ENCODE peak calls at places on chromosomes 16 and 17, in four cellular contexts. F is H1, V is IMR-90, U is mesendoderm. M is an unnamed sample.

GRCh38 chr17:44770526-44770925 is 11.7 kb downstream of the ADAM11 start:
- DNase-seq in F (no peak), U (no peak), V (no peak), M (no peak)

GRCh38 chr17:58277107-58277506 is 3.6 kb downstream of the MPO start:
- DNase-seq in V (peak; percentile 8), F (no peak), U (peak; percentile 29), M (no peak)

GRCh38 chr17:22469941-22470340 is 777.6 kb downstream of the KCNJ18 start:
- DNase-seq in F (no peak), U (no peak), V (no peak), M (no peak)

GRCh38 chr17:76452102-76452645 is 778 bp downstream of the UBE2O start:
- DNase-seq in V (no peak), F (no peak), U (peak; percentile 37), M (no peak)

GRCh38 chr17:68512967-68513474 is 791 bp downstream of the PRKAR1A start:
- DNase-seq in V (peak; percentile 43), U (peak; percentile 86), F (no peak), M (no peak)

GRCh38 chr16:75152635-75153034 is 4.3 kb downstream of the ZFP1 start:
- DNase-seq in V (no peak), F (no peak), U (no peak), M (no peak)

GRCh38 chr17:59844884-59845594 is 47.7 kb downstream of the TUBD1 start:
- DNase-seq in F (no peak), V (peak; percentile 70), U (no peak), M (no peak)

GRCh38 chr17:2814499-2815341 is 18.5 kb downstream of the RAP1GAP2 start:
- DNase-seq in U (no peak), V (no peak), F (no peak), M (peak; percentile 32)

GRCh38 chr17:45050680-45051059 is 762 bp downstream of the DCAKD start:
- DNase-seq in V (peak; percentile 28), U (no peak), F (no peak), M (no peak)

GRCh38 chr16:69917311-69917710 is 33.8 kb upstream of the CLEC18A start:
- DNase-seq in F (no peak), U (no peak), V (no peak), M (no peak)

GRCh38 chr17:1643293-1643998 is 2.1 kb downstream of the SCARF1 start:
- DNase-seq in F (no peak), U (peak; percentile 81), V (no peak), M (peak; percentile 96)

GRCh38 chr16:9499921-9500593 is 408.6 kb downstream of the HAPSTR1 start:
- DNase-seq in F (no peak), V (no peak), U (peak; percentile 42), M (peak; percentile 52)

GRCh38 chr17:41773190-41773588 is 13.3 kb downstream of the JUP start:
- DNase-seq in V (peak; percentile 91), F (no peak), U (peak; percentile 82), M (peak; percentile 80)

GRCh38 chr17:21287703-21288449 is 3.4 kb downstream of the MAP2K3 start:
- DNase-seq in V (peak; percentile 97), F (no peak), U (no peak), M (no peak)

GRCh38 chr17:28392491-28392890 is 13.5 kb downstream of the SLC46A1 start:
- DNase-seq in V (no peak), U (no peak), F (no peak), M (peak; percentile 46)

GRCh38 chr17:5584971-5585794 is 874 bp upstream of the NLRP1 start:
- DNase-seq in F (no peak), U (peak; percentile 81), V (peak; percentile 89), M (no peak)

GRCh38 chr17:67280279-67280678 is 35.3 kb upstream of the HELZ start:
- DNase-seq in U (no peak), V (peak; percentile 33), F (no peak), M (no peak)

GRCh38 chr16:30941600-30942420 is 7.1 kb upstream of the ORAI3 start:
- DNase-seq in V (peak; percentile 58), F (no peak), U (peak; percentile 79), M (peak; percentile 90)

GRCh38 chr17:62665599-62665998 is 38.1 kb downstream of the MRC2 start:
- DNase-seq in V (no peak), U (no peak), F (no peak), M (no peak)

GRCh38 chr16:18834873-18835272 is 33.5 kb upstream of the ARL6IP1 start:
- DNase-seq in U (no peak), V (no peak), F (no peak), M (no peak)

DNA sequence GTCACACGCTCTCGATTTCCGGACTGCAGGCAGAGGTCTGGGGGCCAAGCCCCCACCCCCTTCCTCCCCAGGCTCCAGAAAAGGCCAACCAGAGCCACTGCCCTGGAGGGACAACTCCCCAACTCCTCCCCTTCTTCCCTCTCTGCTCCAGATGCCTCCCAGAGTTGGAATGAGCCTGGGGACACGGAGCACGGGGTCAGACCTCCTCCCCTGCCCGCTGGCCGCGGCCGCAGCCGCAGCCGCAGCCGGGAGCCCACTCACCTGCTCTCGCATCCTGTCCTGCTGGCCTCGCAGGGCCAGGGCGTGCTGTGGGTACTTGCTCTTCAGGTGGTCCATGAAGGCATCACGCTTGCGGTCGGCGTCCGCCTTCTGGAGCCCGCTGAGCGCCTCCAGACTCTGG is 27.5 kb downstream of the SRCIN1 start:
- DNase-seq in V (no peak), U (peak; percentile 91), F (no peak), M (peak; percentile 95)
- H4K5ac ChIP-seq in V (no peak overlapping the region), U (no peak overlapping the region), F (no peak overlapping the region), M (no peak overlapping the region)

DNA sequence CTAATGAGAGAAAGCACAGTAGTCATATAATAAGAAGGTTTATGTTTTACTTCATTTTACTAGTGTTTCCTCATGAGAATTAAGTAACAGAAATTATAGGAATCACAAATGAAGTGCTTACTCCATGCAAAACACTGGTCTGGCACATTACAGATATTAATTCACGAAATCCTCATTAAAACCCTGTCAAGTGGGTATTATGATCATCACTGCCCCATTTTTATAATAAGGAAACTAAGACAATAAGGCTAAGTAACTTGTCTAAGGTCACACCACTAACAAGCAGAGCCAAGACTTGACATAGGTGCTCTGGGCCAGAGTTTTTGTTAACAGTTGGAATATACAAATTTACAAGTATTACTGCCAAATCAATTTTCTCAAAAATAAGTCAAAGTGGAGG is 83.0 kb downstream of the KANSL1 start:
- DNase-seq in U (no peak), F (no peak), V (no peak), M (no peak)
- H4K5ac ChIP-seq in U (no peak overlapping the region), F (no peak overlapping the region), V (no peak overlapping the region), M (no peak overlapping the region)

GRCh38 chr16:66844009-66844341 is 239 bp upstream of the CA7 start:
- DNase-seq in U (no peak), F (no peak), V (no peak), M (peak; percentile 60)
- H4K5ac ChIP-seq in U (no peak overlapping the region), F (no peak overlapping the region), V (no peak overlapping the region), M (no peak overlapping the region)

GRCh38 chr17:50100921-50101345 is 5.8 kb downstream of the PDK2 start:
- DNase-seq in U (peak; percentile 51), V (peak; percentile 34), F (no peak), M (peak; percentile 62)

GRCh38 chr17:50102164-50102991 is 7.2 kb downstream of the PDK2 start:
- DNase-seq in F (no peak), V (no peak), U (no peak), M (no peak)

GRCh38 chr17:50103941-50104340 is 8.8 kb downstream of the PDK2 start:
- DNase-seq in U (no peak), F (no peak), V (no peak), M (no peak)

GRCh38 chr17:50101346-50102163 is 6.4 kb downstream of the PDK2 start:
- DNase-seq in V (peak; percentile 26), U (peak; percentile 66), F (no peak), M (peak; percentile 54)

DNA sequence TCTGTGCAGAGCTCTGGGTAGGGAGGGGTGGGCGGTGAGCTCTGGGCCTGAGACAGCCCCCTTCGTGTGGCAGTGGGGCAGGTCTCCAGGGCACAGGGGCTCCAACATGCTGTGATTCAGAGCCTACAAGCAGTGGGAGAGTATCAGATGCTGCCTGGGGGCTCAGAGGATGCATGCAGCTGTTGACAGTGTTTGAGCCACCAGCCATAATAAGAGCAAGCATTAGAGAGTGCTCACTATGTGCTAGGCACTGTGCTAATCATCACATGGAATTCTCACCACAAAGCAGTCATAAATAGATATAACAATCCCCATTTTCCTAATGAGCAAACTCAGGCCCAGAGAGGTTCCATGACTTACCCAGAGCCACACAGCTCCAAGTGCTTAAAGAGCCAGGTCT is 8.1 kb downstream of the PDK2 start:
- DNase-seq in U (no peak), F (no peak), V (no peak), M (no peak)
- H4K5ac ChIP-seq in U (no peak overlapping the region), F (no peak overlapping the region), V (no peak overlapping the region), M (no peak overlapping the region)

GRCh38 chr16:2946649-2947048 is 17.4 kb upstream of the KREMEN2 start:
- DNase-seq in F (no peak), V (no peak), U (no peak), M (no peak)
- H4K5ac ChIP-seq in F (no peak overlapping the region), V (no peak overlapping the region), U (no peak overlapping the region), M (no peak overlapping the region)

GRCh38 chr16:88943741-88944140 is 33.3 kb downstream of the CBFA2T3 start:
- DNase-seq in V (no peak), U (no peak), F (no peak), M (no peak)
- H4K5ac ChIP-seq in V (no peak overlapping the region), U (no peak overlapping the region), F (no peak overlapping the region), M (no peak overlapping the region)

GRCh38 chr16:68662035-68662434 is 16.9 kb downstream of the CDH3 start:
- DNase-seq in U (no peak), V (no peak), F (no peak), M (no peak)
- H4K5ac ChIP-seq in U (no peak overlapping the region), V (no peak overlapping the region), F (no peak overlapping the region), M (no peak overlapping the region)

DNA sequence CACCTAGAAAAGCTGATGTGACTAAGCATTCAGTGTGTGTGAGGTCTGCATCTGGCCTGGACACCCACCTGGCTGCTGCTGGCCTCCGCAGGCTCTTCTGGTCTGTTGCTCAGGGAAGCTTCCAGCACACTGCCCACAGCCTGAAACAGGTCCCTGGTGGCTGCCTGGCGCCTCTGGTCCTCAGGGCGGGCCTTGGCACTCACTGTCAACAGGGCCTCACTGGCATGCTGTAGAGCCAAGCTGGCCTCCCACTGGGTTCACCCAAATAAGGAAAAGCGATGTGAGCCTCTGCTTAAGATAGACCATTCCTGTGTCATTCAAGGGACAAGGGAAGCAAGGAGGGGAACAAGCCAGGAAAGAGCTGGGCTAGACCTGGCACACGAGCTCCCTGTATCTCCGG is 70.6 kb upstream of the BCO1 start:
- DNase-seq in F (no peak), V (no peak), U (no peak), M (no peak)
- H4K5ac ChIP-seq in F (no peak overlapping the region), V (no peak overlapping the region), U (no peak overlapping the region), M (no peak overlapping the region)

M was measured in H9.